ENCODE peak calls at places on chromosomes 6 and 20, in four cellular contexts. G, U, J and Q are unnamed samples.

GRCh38 chr6:137973201-137973600 is 106.1 kb downstream of the TNFAIP3 start:
- DNase-seq in G (no peak), U (no peak), J (no peak), Q (no peak)

GRCh38 chr20:10653593-10654288 is 20.1 kb downstream of the JAG1 start:
- DNase-seq in G (no peak), U (no peak), J (no peak), Q (peak)

GRCh38 chr20:24782801-24783630 is 166.1 kb upstream of the CST7 start:
- DNase-seq in G (peak), U (no peak), J (no peak), Q (no peak)

GRCh38 chr20:51584116-51584515 is 41.6 kb upstream of the NFATC2 start:
- DNase-seq in G (no peak), U (no peak), J (no peak), Q (no peak)

GRCh38 chr20:36339646-36340592 is 33.8 kb downstream of the DLGAP4 start:
- DNase-seq in G (no peak), U (no peak), J (no peak), Q (no peak)

GRCh38 chr6:72825265-72825918 is 203.5 kb downstream of the KCNQ5 start:
- DNase-seq in G (no peak), U (no peak), J (no peak), Q (peak)

GRCh38 chr20:4051413-4052138 is 36.2 kb upstream of the RNF24 start:
- DNase-seq in G (no peak), U (no peak), J (no peak), Q (no peak)

GRCh38 chr6:3489032-3489757 is 32.3 kb upstream of the SLC22A23 start:
- DNase-seq in G (no peak), U (no peak), J (no peak), Q (no peak)

GRCh38 chr6:9540534-9541126 is 874.2 kb downstream of the TFAP2A start:
- DNase-seq in G (peak), U (no peak), J (peak), Q (no peak)

GRCh38 chr20:19932170-19932667 is 84.9 kb upstream of the NAA20 start:
- DNase-seq in G (no peak), U (peak), J (no peak), Q (no peak)

GRCh38 chr6:41100871-41101287 is 28.1 kb downstream of the NFYA start:
- DNase-seq in G (no peak), U (no peak), J (no peak), Q (no peak)

GRCh38 chr6:157823001-157823522 is at the start of gene SNX9:
- DNase-seq in G (peak), U (peak), J (peak), Q (no peak)

GRCh38 chr20:49276895-49277785 is 717 bp downstream of the ZNFX1 start:
- DNase-seq in G (no peak), U (peak), J (no peak), Q (no peak)

GRCh38 chr6:157460182-157460999 is 79.4 kb downstream of the ZDHHC14 start:
- DNase-seq in G (no peak), U (no peak), J (no peak), Q (no peak)

GRCh38 chr6:149093643-149094042 is 223.9 kb upstream of the TAB2 start:
- DNase-seq in G (no peak), U (no peak), J (no peak), Q (no peak)

GRCh38 chr6:139376604-139377218 is 2.3 kb upstream of the CITED2 start:
- DNase-seq in G (peak), U (peak), J (peak), Q (no peak)

GRCh38 chr20:37879003-37879599 is 23.8 kb upstream of the VSTM2L start:
- DNase-seq in G (no peak), U (no peak), J (no peak), Q (no peak)

GRCh38 chr20:37882961-37883712 is 19.8 kb upstream of the VSTM2L start:
- DNase-seq in G (peak), U (no peak), J (no peak), Q (no peak)

GRCh38 chr20:37879843-37880242 is 23.1 kb upstream of the VSTM2L start:
- DNase-seq in G (no peak), U (no peak), J (no peak), Q (no peak)

GRCh38 chr20:37881601-37882343 is 21.2 kb upstream of the VSTM2L start:
- DNase-seq in G (no peak), U (no peak), J (no peak), Q (no peak)

GRCh38 chr20:37880726-37881591 is 22.0 kb upstream of the VSTM2L start:
- DNase-seq in G (peak), U (no peak), J (no peak), Q (no peak)
- H3K27ac ChIP-seq in G (no peak), U (no peak), J (no peak), Q (no peak)

DNA sequence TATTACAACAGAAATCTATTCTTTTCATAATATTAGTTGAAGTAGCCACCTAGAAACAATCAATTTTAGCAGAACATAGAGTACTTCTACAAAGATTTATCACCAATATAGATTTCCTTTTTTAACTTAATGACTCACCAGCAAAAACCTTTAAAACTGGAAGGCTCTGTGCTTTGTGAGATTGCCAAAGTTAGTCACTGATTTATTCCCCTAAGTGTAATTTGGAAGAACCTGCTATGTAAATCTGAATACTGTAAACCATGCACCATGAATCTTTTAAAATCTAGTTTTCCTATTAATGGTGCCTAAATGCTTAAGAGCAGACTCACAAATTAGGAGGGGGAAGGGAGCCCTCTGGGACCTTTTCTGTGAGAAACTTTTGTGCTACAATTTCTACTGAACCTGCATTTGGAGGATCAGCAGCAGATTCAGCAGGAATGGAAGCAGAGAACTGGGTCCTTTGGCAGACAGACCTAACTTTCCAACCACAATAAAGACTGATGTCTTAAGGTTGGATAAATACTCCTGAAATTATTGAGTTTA is 57.7 kb upstream of the PNRC1 start:
- DNase-seq in G (no peak), U (no peak), J (no peak), Q (no peak)
- TF ChIP-seq EP300 in G (no peak), U (no peak), J (no peak), Q (no peak)

GRCh38 chr20:14780508-14780907 is 443.1 kb upstream of the FLRT3 start:
- DNase-seq in G (no peak), U (no peak), J (no peak), Q (no peak)

GRCh38 chr20:14778875-14779274 is 441.5 kb upstream of the FLRT3 start:
- DNase-seq in G (no peak), U (no peak), J (no peak), Q (no peak)

GRCh38 chr20:14775778-14776177 is 438.4 kb upstream of the FLRT3 start:
- DNase-seq in G (peak), U (peak), J (no peak), Q (no peak)

GRCh38 chr20:14778096-14778495 is 440.7 kb upstream of the FLRT3 start:
- DNase-seq in G (no peak), U (no peak), J (no peak), Q (no peak)

GRCh38 chr20:14777571-14777970 is 440.2 kb upstream of the FLRT3 start:
- DNase-seq in G (no peak), U (no peak), J (no peak), Q (no peak)
- H3K27ac ChIP-seq in G (no peak), U (no peak), J (peak), Q (no peak)

GRCh38 chr6:153003294-153003645 is 761 bp upstream of the MTRF1L start:
- DNase-seq in G (peak), U (no peak), J (no peak), Q (no peak)

GRCh38 chr6:153001767-153002612 is 519 bp downstream of the MTRF1L start:
- DNase-seq in G (peak), U (no peak), J (no peak), Q (no peak)

GRCh38 chr6:153000243-153000642 is 2.3 kb downstream of the MTRF1L start:
- DNase-seq in G (no peak), U (no peak), J (no peak), Q (no peak)

GRCh38 chr6:153002613-153003293 is at the start of gene MTRF1L:
- DNase-seq in G (peak), U (peak), J (peak), Q (peak)
- TF ChIP-seq EP300 in G (no peak), U (peak), J (no peak), Q (no peak)

GRCh38 chr6:25389501-25389900 is 110.3 kb downstream of the CARMIL1 start:
- DNase-seq in G (no peak), U (no peak), J (no peak), Q (no peak)
- H3K27ac ChIP-seq in G (no peak), U (no peak), J (no peak), Q (no peak)

DNA sequence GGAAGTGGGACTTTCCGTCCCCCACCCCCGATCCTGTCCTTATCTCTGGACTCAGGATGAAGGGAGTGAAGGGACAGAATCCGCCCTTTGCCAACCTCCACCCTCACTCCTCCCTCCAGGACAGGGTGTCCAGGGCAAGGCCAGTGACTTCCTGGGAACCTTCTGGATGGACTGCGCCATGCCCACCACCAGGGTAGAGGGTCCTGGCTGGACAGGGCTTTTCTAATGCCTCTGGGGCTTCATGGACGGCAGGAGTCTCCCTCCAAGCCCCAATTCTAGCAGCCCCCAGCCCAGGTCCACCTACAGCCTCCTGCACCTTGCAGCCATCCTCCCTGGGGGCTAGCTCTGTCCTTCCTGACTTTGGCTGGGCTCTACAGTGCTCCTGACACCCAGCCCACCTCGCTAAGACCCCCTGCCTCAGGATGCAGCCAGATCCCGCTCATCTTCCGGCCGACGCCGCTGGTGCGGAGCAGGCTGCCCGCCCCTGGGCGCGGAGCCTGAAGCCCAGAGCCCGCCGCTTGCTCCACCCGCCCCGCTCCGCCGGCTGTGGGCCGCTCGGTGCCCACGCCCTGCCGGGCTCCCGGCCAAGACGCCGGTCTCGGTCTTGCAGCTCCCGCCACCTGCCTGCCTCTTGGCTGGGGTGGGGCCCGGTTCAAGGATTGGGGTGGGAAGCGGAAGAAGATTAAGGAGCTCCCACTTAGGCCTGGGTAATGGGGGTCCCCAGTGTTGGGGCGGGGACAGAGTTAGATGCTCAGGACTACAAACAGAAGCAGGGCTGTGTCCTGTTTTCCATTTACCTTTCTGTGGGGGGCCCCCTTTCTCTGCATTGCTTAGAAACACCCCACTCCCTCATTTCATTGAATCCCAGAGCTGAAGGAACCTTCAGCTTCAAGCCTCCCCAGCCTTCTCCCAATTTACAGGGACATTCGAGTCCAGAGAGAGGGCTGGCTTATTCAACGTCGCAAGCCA is 72.8 kb downstream of the MDGA1 start:
- DNase-seq in G (no peak), U (no peak), J (peak), Q (no peak)
- TF ChIP-seq EP300 in G (no peak), U (no peak), J (no peak), Q (no peak)

GRCh38 chr6:35062676-35063574 is 78.2 kb downstream of the TCP11 start:
- DNase-seq in G (no peak), U (no peak), J (no peak), Q (no peak)

GRCh38 chr6:35065441-35065800 is 75.7 kb downstream of the TCP11 start:
- DNase-seq in G (no peak), U (no peak), J (no peak), Q (no peak)

GRCh38 chr6:35064508-35065440 is 76.4 kb downstream of the TCP11 start:
- DNase-seq in G (no peak), U (no peak), J (no peak), Q (no peak)

GRCh38 chr6:35065870-35066269 is 75.3 kb downstream of the TCP11 start:
- DNase-seq in G (no peak), U (no peak), J (no peak), Q (no peak)

DNA sequence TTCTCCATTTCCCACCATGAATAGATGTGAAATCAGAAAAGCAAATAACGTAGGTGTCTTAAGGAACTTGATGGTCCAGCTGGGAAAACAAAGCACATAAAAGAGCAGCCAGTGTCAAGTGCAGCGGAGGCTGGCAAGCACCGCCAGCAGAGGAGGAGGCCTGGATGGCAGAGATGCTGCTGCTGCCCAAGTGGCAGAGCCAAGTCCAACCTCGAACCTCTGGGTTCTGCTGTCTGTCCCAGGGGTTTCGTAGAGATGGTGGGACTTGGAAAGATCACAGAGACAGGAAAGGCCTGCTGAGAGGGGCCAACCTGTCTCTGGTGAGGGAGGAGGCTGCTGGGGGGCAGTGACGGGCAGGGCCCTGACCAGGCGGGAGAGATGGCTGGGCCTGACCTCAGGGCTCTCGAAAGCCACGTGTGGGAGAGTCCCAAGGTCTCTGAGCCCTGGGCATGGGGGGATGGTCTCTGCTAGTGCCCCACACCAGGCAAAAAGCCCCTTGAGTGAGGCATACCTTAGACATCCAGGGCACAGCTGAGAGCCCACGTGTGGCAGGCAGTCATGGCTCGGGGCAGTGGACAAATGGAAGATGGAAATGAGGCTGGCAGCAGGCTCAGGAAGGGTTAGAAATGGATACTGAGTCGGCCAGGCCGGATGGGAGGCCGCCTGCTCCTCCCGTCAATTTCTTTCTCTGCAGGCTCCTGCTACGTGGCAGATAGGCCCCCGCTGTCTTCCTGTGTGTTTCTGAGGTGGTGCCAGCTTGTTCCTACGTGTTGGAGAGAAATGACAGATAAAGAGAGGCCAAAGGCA is 77.2 kb downstream of the TCP11 start:
- DNase-seq in G (no peak), U (no peak), J (no peak), Q (no peak)
- H3K27ac ChIP-seq in G (no peak), U (no peak), J (no peak), Q (no peak)

GRCh38 chr20:7449269-7449668 is 491.0 kb downstream of the HAO1 start:
- DNase-seq in G (no peak), U (no peak), J (no peak), Q (no peak)
- TF ChIP-seq EP300 in G (no peak), U (no peak), J (no peak), Q (no peak)

DNA sequence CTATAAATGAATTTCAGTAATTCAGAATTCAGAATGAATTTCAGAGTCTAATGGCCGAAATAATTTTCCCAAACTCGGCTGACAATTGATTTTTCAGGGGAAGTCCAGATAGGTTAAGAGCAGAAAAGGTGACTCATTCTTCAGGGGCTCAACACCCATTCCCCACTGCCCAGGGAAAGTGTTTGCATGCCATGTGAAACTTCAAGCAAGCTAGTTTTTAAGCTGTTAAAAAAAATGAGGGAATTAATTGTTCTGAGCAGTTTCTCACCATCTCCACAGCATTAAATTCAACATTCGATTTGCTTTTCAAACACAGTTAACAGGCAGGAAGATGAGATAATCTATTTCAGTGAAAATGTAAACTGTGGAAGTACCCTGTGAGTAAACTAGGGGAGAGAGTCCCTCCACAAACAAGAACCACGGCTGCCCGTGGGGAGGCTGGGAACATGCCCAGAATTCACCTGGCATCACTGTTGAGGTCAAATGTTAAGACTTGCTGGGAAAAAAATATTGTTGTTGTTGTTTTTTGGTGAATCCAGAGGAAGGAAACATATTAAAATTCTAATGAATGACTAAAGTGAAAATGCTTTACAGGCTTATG is 650.8 kb upstream of the AGPAT4 start:
- DNase-seq in G (no peak), U (no peak), J (no peak), Q (no peak)
- H3K27ac ChIP-seq in G (no peak), U (no peak), J (peak), Q (no peak)